ENCODE peak calls at places on chromosomes 7 and 10, in ten cellular contexts. U, O, E, N, H, K, V, I, D and M are unnamed samples.

GRCh38 chr10:103192089-103192450 is 1.0 kb downstream of the NT5C2 start:
- DNase-seq in U (no peak), O (peak; percentile 16), E (no peak), N (no peak), H (no peak), K (peak; percentile 26), V (no peak), I (no peak), D (no peak), M (no peak)

GRCh38 chr10:133365461-133366129 is 7.6 kb downstream of the ECHS1 start:
- DNase-seq in U (no peak), O (no peak), E (no peak), N (peak; percentile 60), H (no peak), K (no peak), V (no peak), I (no peak), D (no peak), M (no peak)

GRCh38 chr7:159000070-159000469 is 143.7 kb downstream of the DYNC2I1 start:
- DNase-seq in U (no peak), O (no peak), E (no peak), N (no peak), H (no peak), K (no peak), V (no peak), I (no peak), D (no peak), M (no peak)

GRCh38 chr10:3107426-3107961 is 40.1 kb downstream of the PFKP start:
- DNase-seq in U (peak; percentile 63), O (peak; percentile 43), E (peak; percentile 88), N (peak; percentile 80), H (peak; percentile 80), K (peak; percentile 82), V (peak; percentile 84), I (peak; percentile 87), D (no peak), M (peak; percentile 73)

GRCh38 chr10:79441433-79441832 is 4.0 kb downstream of the ZCCHC24 start:
- DNase-seq in U (no peak), O (no peak), E (no peak), N (no peak), H (no peak), K (no peak), V (no peak), I (no peak), D (no peak), M (no peak)

GRCh38 chr7:137762334-137762733 is 84.4 kb downstream of the DGKI start:
- DNase-seq in U (no peak), O (no peak), E (no peak), N (no peak), H (no peak), K (no peak), V (no peak), I (no peak), D (no peak), M (no peak)

GRCh38 chr7:24496031-24496430 is 77.2 kb upstream of the PALS2 start:
- DNase-seq in U (no peak), O (no peak), E (no peak), N (no peak), H (no peak), K (no peak), V (no peak), I (no peak), D (no peak), M (no peak)

GRCh38 chr10:48651839-48652238 is 32.8 kb upstream of the WDFY4 start:
- DNase-seq in U (no peak), O (no peak), E (no peak), N (no peak), H (no peak), K (no peak), V (no peak), I (no peak), D (no peak), M (no peak)

GRCh38 chr7:3888096-3888495 is 587.0 kb downstream of the SDK1 start:
- DNase-seq in U (no peak), O (no peak), E (no peak), N (peak; percentile 84), H (no peak), K (no peak), V (no peak), I (no peak), D (no peak), M (no peak)

GRCh38 chr7:93399642-93400041 is 167.5 kb downstream of the VPS50 start:
- DNase-seq in U (no peak), O (no peak), E (no peak), N (no peak), H (no peak), K (no peak), V (no peak), I (no peak), D (no peak), M (no peak)
- TF ChIP-seq POLR2A in U (no peak), O (no peak), E (no peak), N (no peak), H (no peak), K (no peak), V (no peak), I (no peak), D (no peak), M (no peak)

GRCh38 chr7:141123522-141123921 is 49.7 kb downstream of the TMEM178B start:
- DNase-seq in U (no peak), O (no peak), E (no peak), N (no peak), H (no peak), K (no peak), V (no peak), I (no peak), D (no peak), M (no peak)
- TF ChIP-seq POLR2A in U (no peak), O (no peak), E (no peak), N (no peak), H (no peak), K (no peak), V (no peak), I (no peak), D (no peak), M (no peak)

GRCh38 chr7:44062180-44062902 is 3.0 kb downstream of the PGAM2 start:
- DNase-seq in U (peak; percentile 45), O (peak; percentile 6), E (no peak), N (peak; percentile 67), H (no peak), K (peak; percentile 44), V (no peak), I (no peak), D (peak; percentile 76), M (no peak)
- TF ChIP-seq POLR2A in U (no peak), O (no peak), E (no peak), N (no peak), H (no peak), K (no peak), V (no peak), I (no peak), D (no peak), M (no peak)

GRCh38 chr10:72355214-72355555 is 466 bp upstream of the DNAJB12 start:
- DNase-seq in U (no peak), O (no peak), E (no peak), N (no peak), H (no peak), K (no peak), V (no peak), I (no peak), D (no peak), M (no peak)

GRCh38 chr10:72353028-72353962 is 1.4 kb downstream of the DNAJB12 start:
- DNase-seq in U (no peak), O (no peak), E (peak; percentile 36), N (no peak), H (no peak), K (no peak), V (no peak), I (no peak), D (no peak), M (no peak)

GRCh38 chr10:72356115-72356514 is 1.4 kb upstream of the DNAJB12 start:
- DNase-seq in U (no peak), O (no peak), E (no peak), N (no peak), H (no peak), K (no peak), V (no peak), I (no peak), D (no peak), M (no peak)

GRCh38 chr10:72353963-72354355 is 760 bp downstream of the DNAJB12 start:
- DNase-seq in U (peak; percentile 58), O (no peak), E (peak; percentile 21), N (peak; percentile 77), H (no peak), K (peak; percentile 55), V (peak; percentile 55), I (peak; percentile 53), D (peak; percentile 89), M (peak; percentile 53)

DNA sequence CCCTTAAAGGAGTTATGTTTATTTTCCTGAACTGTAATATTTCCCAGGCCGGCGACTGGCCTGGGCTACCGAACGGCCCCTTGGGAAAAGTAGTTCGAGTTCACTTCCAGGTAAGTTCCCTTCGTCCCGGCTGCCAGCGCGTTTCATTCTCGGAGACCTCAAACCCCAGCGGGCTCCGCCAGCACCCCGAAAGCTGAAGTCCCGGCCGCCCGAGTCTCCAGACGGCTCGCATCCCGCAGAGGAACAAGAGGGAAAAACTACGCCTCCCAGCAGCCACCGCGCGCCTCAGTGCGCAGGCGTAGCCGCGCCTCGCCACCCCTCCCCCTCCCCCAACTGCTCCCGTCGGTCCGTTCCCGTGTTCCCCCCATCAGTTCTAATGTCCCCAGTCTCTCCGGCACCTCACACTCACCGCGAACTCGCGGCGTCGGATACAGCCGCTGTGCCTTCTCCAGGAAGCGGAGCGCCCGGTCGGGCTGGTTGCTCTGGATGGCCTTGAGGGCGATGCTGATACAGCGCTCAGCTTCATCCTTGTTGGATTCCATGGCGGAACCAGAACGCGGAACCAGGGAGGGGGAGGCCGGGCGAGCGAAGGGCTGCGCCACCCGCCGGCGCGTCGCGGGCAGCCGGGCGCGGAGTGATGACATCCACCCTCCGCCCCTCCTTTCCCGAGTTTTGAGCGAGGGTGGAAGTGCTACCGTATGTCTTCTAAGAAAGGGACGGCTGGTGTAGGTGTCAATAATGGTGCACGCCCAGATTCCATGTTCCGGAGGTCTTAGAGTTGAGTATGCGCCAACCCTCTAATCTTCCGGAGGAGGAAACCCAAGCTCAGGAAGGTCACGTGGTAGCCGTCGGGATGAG is at the start of gene DNAJB12:
- DNase-seq in U (peak; percentile 94), O (peak; percentile 93), E (peak; percentile 96), N (peak; percentile 94), H (peak; percentile 92), K (peak; percentile 91), V (peak; percentile 89), I (peak; percentile 92), D (peak; percentile 97), M (peak; percentile 91)
- TF ChIP-seq POLR2A in U (peak; percentile 71), O (peak; percentile 89), E (peak; percentile 64), N (peak; percentile 54), H (peak; percentile 69), K (peak; percentile 82), V (peak; percentile 82), I (peak; percentile 83), D (peak; percentile 59), M (peak; percentile 64)

GRCh38 chr10:62082729-62083412 is 181.4 kb downstream of the ARID5B start:
- DNase-seq in U (no peak), O (peak; percentile 37), E (no peak), N (no peak), H (peak; percentile 37), K (peak; percentile 57), V (no peak), I (no peak), D (no peak), M (no peak)
- TF ChIP-seq POLR2A in U (no peak), O (no peak), E (no peak), N (no peak), H (no peak), K (no peak), V (no peak), I (no peak), D (no peak), M (no peak)